ENCODE peak calls at places on chromosomes 7 and 10, in six cellular contexts. One of them, this sample, is unnamed.

GRCh38 chr10:72088879-72089585 is 681 bp upstream of the SPOCK2 start:
- DNase-seq in A549: no peak
- DNase-seq in stimulated activated CD4-positive, alpha-beta T cell treated with anti-CD3 and anti-CD28 coated beads, Interleukin-1b, Interleukin-23, amount 100 ng/mL, for 1 hour: no peak
- DNase-seq in activated CD4-positive, alpha-beta T cell treated with anti-CD3 and anti-CD28 coated beads for 36 hours: peak; percentile 79
- DNase-seq in NCI-H1436: peak; percentile 18
- DNase-seq in mucosa of gallbladder: no peak
- DNase-seq in this sample: no peak

GRCh38 chr7:88311675-88312036 is 5.0 kb upstream of the STEAP4 start:
- DNase-seq in A549: no peak
- DNase-seq in stimulated activated CD4-positive, alpha-beta T cell treated with anti-CD3 and anti-CD28 coated beads, Interleukin-1b, Interleukin-23, amount 100 ng/mL, for 1 hour: no peak
- DNase-seq in activated CD4-positive, alpha-beta T cell treated with anti-CD3 and anti-CD28 coated beads for 36 hours: no peak
- DNase-seq in NCI-H1436: no peak
- DNase-seq in mucosa of gallbladder: no peak
- DNase-seq in this sample: no peak

GRCh38 chr7:28151965-28152364 is 28.6 kb downstream of the JAZF1 start:
- DNase-seq in A549: no peak
- DNase-seq in stimulated activated CD4-positive, alpha-beta T cell treated with anti-CD3 and anti-CD28 coated beads, Interleukin-1b, Interleukin-23, amount 100 ng/mL, for 1 hour: no peak
- DNase-seq in activated CD4-positive, alpha-beta T cell treated with anti-CD3 and anti-CD28 coated beads for 36 hours: no peak
- DNase-seq in NCI-H1436: no peak
- DNase-seq in mucosa of gallbladder: no peak
- DNase-seq in this sample: no peak

GRCh38 chr10:92740762-92741161 is 51.0 kb downstream of the HHEX start:
- DNase-seq in A549: no peak
- DNase-seq in stimulated activated CD4-positive, alpha-beta T cell treated with anti-CD3 and anti-CD28 coated beads, Interleukin-1b, Interleukin-23, amount 100 ng/mL, for 1 hour: no peak
- DNase-seq in activated CD4-positive, alpha-beta T cell treated with anti-CD3 and anti-CD28 coated beads for 36 hours: peak; percentile 5
- DNase-seq in NCI-H1436: no peak
- DNase-seq in mucosa of gallbladder: no peak
- DNase-seq in this sample: no peak

GRCh38 chr10:49138361-49138891 is 4.6 kb upstream of the FAM170B start:
- DNase-seq in A549: no peak
- DNase-seq in stimulated activated CD4-positive, alpha-beta T cell treated with anti-CD3 and anti-CD28 coated beads, Interleukin-1b, Interleukin-23, amount 100 ng/mL, for 1 hour: no peak
- DNase-seq in activated CD4-positive, alpha-beta T cell treated with anti-CD3 and anti-CD28 coated beads for 36 hours: no peak
- DNase-seq in NCI-H1436: no peak
- DNase-seq in mucosa of gallbladder: peak; percentile 51
- DNase-seq in this sample: no peak

GRCh38 chr10:86205086-86205760 is 161.4 kb downstream of the GRID1 start:
- DNase-seq in A549: no peak
- DNase-seq in stimulated activated CD4-positive, alpha-beta T cell treated with anti-CD3 and anti-CD28 coated beads, Interleukin-1b, Interleukin-23, amount 100 ng/mL, for 1 hour: no peak
- DNase-seq in activated CD4-positive, alpha-beta T cell treated with anti-CD3 and anti-CD28 coated beads for 36 hours: no peak
- DNase-seq in NCI-H1436: no peak
- DNase-seq in mucosa of gallbladder: no peak
- DNase-seq in this sample: no peak

GRCh38 chr10:93465806-93466675 is 16.1 kb downstream of the MYOF start:
- DNase-seq in A549: peak; percentile 97
- DNase-seq in stimulated activated CD4-positive, alpha-beta T cell treated with anti-CD3 and anti-CD28 coated beads, Interleukin-1b, Interleukin-23, amount 100 ng/mL, for 1 hour: no peak
- DNase-seq in activated CD4-positive, alpha-beta T cell treated with anti-CD3 and anti-CD28 coated beads for 36 hours: no peak
- DNase-seq in NCI-H1436: no peak
- DNase-seq in mucosa of gallbladder: peak; percentile 91
- DNase-seq in this sample: peak; percentile 98

GRCh38 chr7:44433255-44434022 is 57.0 kb downstream of the NUDCD3 start:
- DNase-seq in A549: no peak
- DNase-seq in stimulated activated CD4-positive, alpha-beta T cell treated with anti-CD3 and anti-CD28 coated beads, Interleukin-1b, Interleukin-23, amount 100 ng/mL, for 1 hour: no peak
- DNase-seq in activated CD4-positive, alpha-beta T cell treated with anti-CD3 and anti-CD28 coated beads for 36 hours: no peak
- DNase-seq in NCI-H1436: no peak
- DNase-seq in mucosa of gallbladder: no peak
- DNase-seq in this sample: no peak

GRCh38 chr10:46550076-46550790 is 6.2 kb downstream of the GPRIN2 start:
- DNase-seq in A549: no peak
- DNase-seq in stimulated activated CD4-positive, alpha-beta T cell treated with anti-CD3 and anti-CD28 coated beads, Interleukin-1b, Interleukin-23, amount 100 ng/mL, for 1 hour: no peak
- DNase-seq in activated CD4-positive, alpha-beta T cell treated with anti-CD3 and anti-CD28 coated beads for 36 hours: no peak
- DNase-seq in NCI-H1436: no peak
- DNase-seq in mucosa of gallbladder: peak; percentile 10
- DNase-seq in this sample: peak; percentile 75

GRCh38 chr7:133164444-133164843 is 82.6 kb upstream of the CHCHD3 start:
- DNase-seq in A549: no peak
- DNase-seq in stimulated activated CD4-positive, alpha-beta T cell treated with anti-CD3 and anti-CD28 coated beads, Interleukin-1b, Interleukin-23, amount 100 ng/mL, for 1 hour: no peak
- DNase-seq in activated CD4-positive, alpha-beta T cell treated with anti-CD3 and anti-CD28 coated beads for 36 hours: no peak
- DNase-seq in NCI-H1436: no peak
- DNase-seq in mucosa of gallbladder: no peak
- DNase-seq in this sample: no peak

GRCh38 chr10:118249714-118250113 is 92.4 kb downstream of the FAM204A start:
- DNase-seq in A549: no peak
- DNase-seq in stimulated activated CD4-positive, alpha-beta T cell treated with anti-CD3 and anti-CD28 coated beads, Interleukin-1b, Interleukin-23, amount 100 ng/mL, for 1 hour: no peak
- DNase-seq in activated CD4-positive, alpha-beta T cell treated with anti-CD3 and anti-CD28 coated beads for 36 hours: no peak
- DNase-seq in NCI-H1436: no peak
- DNase-seq in mucosa of gallbladder: no peak
- DNase-seq in this sample: no peak

GRCh38 chr7:51249187-51249945 is 67.2 kb downstream of the COBL start:
- DNase-seq in A549: peak; percentile 23
- DNase-seq in stimulated activated CD4-positive, alpha-beta T cell treated with anti-CD3 and anti-CD28 coated beads, Interleukin-1b, Interleukin-23, amount 100 ng/mL, for 1 hour: no peak
- DNase-seq in activated CD4-positive, alpha-beta T cell treated with anti-CD3 and anti-CD28 coated beads for 36 hours: no peak
- DNase-seq in NCI-H1436: no peak
- DNase-seq in mucosa of gallbladder: no peak
- DNase-seq in this sample: no peak

GRCh38 chr10:47380341-47381215 is 3.5 kb downstream of the ZNF488 start:
- DNase-seq in A549: no peak
- DNase-seq in stimulated activated CD4-positive, alpha-beta T cell treated with anti-CD3 and anti-CD28 coated beads, Interleukin-1b, Interleukin-23, amount 100 ng/mL, for 1 hour: no peak
- DNase-seq in activated CD4-positive, alpha-beta T cell treated with anti-CD3 and anti-CD28 coated beads for 36 hours: no peak
- DNase-seq in NCI-H1436: no peak
- DNase-seq in mucosa of gallbladder: peak; percentile 80
- DNase-seq in this sample: peak; percentile 46

GRCh38 chr7:155312653-155313052 is 15.0 kb downstream of the INSIG1 start:
- DNase-seq in A549: no peak
- DNase-seq in stimulated activated CD4-positive, alpha-beta T cell treated with anti-CD3 and anti-CD28 coated beads, Interleukin-1b, Interleukin-23, amount 100 ng/mL, for 1 hour: no peak
- DNase-seq in activated CD4-positive, alpha-beta T cell treated with anti-CD3 and anti-CD28 coated beads for 36 hours: no peak
- DNase-seq in NCI-H1436: no peak
- DNase-seq in mucosa of gallbladder: no peak
- DNase-seq in this sample: no peak

GRCh38 chr7:10789170-10789569 is 184.5 kb upstream of the PHF14 start:
- DNase-seq in A549: peak; percentile 33
- DNase-seq in stimulated activated CD4-positive, alpha-beta T cell treated with anti-CD3 and anti-CD28 coated beads, Interleukin-1b, Interleukin-23, amount 100 ng/mL, for 1 hour: no peak
- DNase-seq in activated CD4-positive, alpha-beta T cell treated with anti-CD3 and anti-CD28 coated beads for 36 hours: no peak
- DNase-seq in NCI-H1436: no peak
- DNase-seq in mucosa of gallbladder: no peak
- DNase-seq in this sample: no peak

This sample was measured in coronary artery.